ENCODE peak calls at places on chromosomes 3 and 15, in six cellular contexts. I, C, O, S, G and F are unnamed samples. For H3K36me3 and H3K9me3, the result is how much of the 10 kb centered on the place peaks cover.

GRCh38 chr3:165624761-165625160 is 212.5 kb downstream of the BCHE start:
- DNase-seq in G (peak), I (no peak), O (no peak), S (no peak), C (no peak), F (no peak)

GRCh38 chr3:149342413-149343340 is 9.2 kb upstream of the TM4SF18 start:
- DNase-seq in C (no peak), G (peak), O (no peak), I (no peak), S (no peak), F (no peak)

GRCh38 chr15:58398643-58399042 is 33.1 kb upstream of the LIPC start:
- DNase-seq in O (no peak), G (no peak), C (no peak), I (no peak), S (no peak), F (no peak)

GRCh38 chr3:13269711-13270378 is 150.3 kb downstream of the NUP210 start:
- DNase-seq in S (no peak), C (no peak), I (no peak), G (no peak), O (no peak), F (no peak)

GRCh38 chr15:44325568-44325967 is 37.0 kb downstream of the GOLM2 start:
- DNase-seq in I (no peak), G (no peak), C (no peak), O (no peak), S (no peak), F (no peak)

GRCh38 chr3:46693897-46694235 is 387 bp upstream of the ALS2CL start:
- DNase-seq in S (peak), G (no peak), I (peak), C (no peak), O (no peak), F (peak)

GRCh38 chr3:10815487-10815886 is 541 bp upstream of the SLC6A11 start:
- DNase-seq in G (no peak), C (no peak), O (no peak), I (no peak), S (no peak), F (no peak)

GRCh38 chr3:188097786-188098185 is 56.2 kb upstream of the LPP start:
- DNase-seq in I (no peak), O (no peak), S (no peak), G (no peak), C (no peak), F (no peak)

GRCh38 chr3:136802481-136802996 is 16.4 kb upstream of the SLC35G2 start:
- DNase-seq in O (no peak), I (no peak), G (peak), S (no peak), C (no peak), F (no peak)

GRCh38 chr15:81000144-81000625 is 538 bp upstream of the TLNRD1 start:
- DNase-seq in I (no peak), C (no peak), O (no peak), S (peak), G (no peak), F (no peak)

GRCh38 chr3:172522871-172523818 is at the start of gene TNFSF10:
- DNase-seq in O (peak), C (peak), S (peak), G (peak), I (peak), F (peak)

GRCh38 chr3:65902304-65902793 is 136.4 kb downstream of the MAGI1 start:
- DNase-seq in G (no peak), C (no peak), S (no peak), I (peak), O (no peak), F (no peak)

GRCh38 chr3:65664436-65664835 is 374.3 kb downstream of the MAGI1 start:
- DNase-seq in G (no peak), O (no peak), I (no peak), S (no peak), C (no peak), F (no peak)

GRCh38 chr3:4824948-4825325 is 154.3 kb upstream of the BHLHE40 start:
- DNase-seq in S (no peak), G (peak), O (no peak), C (no peak), I (peak), F (no peak)

GRCh38 chr3:100040846-100041245 is 73.5 kb downstream of the FILIP1L start:
- DNase-seq in C (no peak), G (peak), I (no peak), O (no peak), S (no peak), F (no peak)

GRCh38 chr15:48285329-48286214 is 45.7 kb upstream of the DUT start:
- DNase-seq in C (no peak), S (peak), G (peak), I (peak), O (peak), F (peak)

GRCh38 chr3:146503459-146504202 is 34.3 kb upstream of the PLSCR2 start:
- DNase-seq in G (peak), I (no peak), S (no peak), C (no peak), O (no peak), F (no peak)

GRCh38 chr15:31557899-31558298 is 231.3 kb downstream of the KLF13 start:
- DNase-seq in S (no peak), O (no peak), G (no peak), I (no peak), C (no peak), F (no peak)

GRCh38 chr15:34055868-34056595 is 17.0 kb upstream of the AVEN start:
- DNase-seq in O (no peak), G (peak), S (no peak), I (no peak), C (no peak), F (no peak)

GRCh38 chr15:68719051-68719450 is 101.6 kb downstream of the ANP32A start:
- DNase-seq in O (no peak), G (no peak), C (no peak), I (no peak), S (no peak), F (no peak)

GRCh38 chr3:192772495-192772894 is 45.2 kb upstream of the FGF12 start:
- DNase-seq in I (peak), O (no peak), G (peak), S (no peak), C (peak), F (peak)

DNA sequence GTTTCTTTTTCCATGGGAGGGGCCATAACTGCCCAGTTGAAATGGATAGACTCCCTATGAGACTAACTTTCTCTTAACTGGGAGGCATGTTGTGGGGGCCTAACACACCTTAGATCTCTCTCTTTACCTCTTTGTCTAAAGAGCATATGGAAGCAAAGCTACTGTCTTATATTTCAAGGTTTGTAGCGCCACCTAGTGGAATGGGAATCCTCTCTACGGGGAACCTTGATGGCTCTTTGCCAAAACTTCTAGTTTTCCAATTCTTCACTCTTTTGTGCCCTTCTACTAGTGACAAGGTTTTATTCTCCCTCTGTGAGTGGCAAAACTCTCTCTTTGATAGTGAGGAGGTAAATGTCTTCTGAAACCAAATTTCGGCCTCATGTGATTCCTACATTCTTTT is 1030.4 kb upstream of the CADM2 start:
- DNase-seq in I (peak), G (no peak), O (no peak), S (no peak), C (no peak), F (peak)
- TF ChIP-seq CTCF in I (peak), G (no peak), O (no peak), S (no peak), C (no peak), F (peak)

DNA sequence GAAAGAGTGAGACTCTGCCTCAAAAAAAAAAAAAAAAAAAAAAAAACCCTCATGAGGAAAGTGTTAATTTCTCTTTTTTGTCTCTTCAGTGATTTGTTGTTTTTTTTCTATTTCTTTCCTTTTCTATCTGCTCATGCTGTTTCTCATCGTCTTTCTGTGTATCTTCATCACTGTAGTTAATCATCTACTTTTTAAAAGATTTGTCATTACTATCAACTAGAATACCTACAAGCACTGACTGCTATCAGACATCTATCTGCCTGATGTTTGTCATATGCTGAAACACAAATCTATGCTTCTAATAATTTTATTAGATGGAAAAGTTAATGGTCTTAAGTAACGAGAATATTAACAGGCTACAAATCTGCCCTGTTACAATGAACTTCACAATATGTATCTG is 26.8 kb downstream of the CCDC14 start:
- DNase-seq in G (no peak), S (no peak), O (no peak), C (no peak), I (no peak), F (no peak)
- H3K36me3 ChIP-seq in G (under half), S (under half), O (under half), C (half or more), I (under half), F (under half)

DNA sequence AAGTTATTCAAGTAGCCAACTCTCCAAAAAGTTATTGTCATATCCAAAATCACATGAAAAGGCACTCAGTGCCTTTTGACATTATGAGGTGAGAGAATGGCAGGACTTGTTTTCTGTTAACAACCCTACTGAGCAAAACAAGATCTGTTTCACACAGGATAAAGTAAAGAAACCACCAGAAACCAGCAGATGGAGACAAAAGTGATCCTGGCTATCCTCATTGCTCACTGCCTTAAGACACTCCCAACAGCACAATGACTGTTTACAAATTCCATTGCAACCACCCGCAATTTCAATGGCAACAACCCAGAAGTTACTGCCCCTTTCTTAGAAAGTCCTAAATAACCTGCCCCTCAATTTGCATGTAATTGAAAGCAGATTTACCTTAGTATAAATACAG is 352.6 kb upstream of the NDN start:
- DNase-seq in O (no peak), I (no peak), C (no peak), S (no peak), G (no peak), F (no peak)
- H3K9me3 ChIP-seq in O (under half), I (half or more), C (under half), S (under half), G (under half), F (under half)

DNA sequence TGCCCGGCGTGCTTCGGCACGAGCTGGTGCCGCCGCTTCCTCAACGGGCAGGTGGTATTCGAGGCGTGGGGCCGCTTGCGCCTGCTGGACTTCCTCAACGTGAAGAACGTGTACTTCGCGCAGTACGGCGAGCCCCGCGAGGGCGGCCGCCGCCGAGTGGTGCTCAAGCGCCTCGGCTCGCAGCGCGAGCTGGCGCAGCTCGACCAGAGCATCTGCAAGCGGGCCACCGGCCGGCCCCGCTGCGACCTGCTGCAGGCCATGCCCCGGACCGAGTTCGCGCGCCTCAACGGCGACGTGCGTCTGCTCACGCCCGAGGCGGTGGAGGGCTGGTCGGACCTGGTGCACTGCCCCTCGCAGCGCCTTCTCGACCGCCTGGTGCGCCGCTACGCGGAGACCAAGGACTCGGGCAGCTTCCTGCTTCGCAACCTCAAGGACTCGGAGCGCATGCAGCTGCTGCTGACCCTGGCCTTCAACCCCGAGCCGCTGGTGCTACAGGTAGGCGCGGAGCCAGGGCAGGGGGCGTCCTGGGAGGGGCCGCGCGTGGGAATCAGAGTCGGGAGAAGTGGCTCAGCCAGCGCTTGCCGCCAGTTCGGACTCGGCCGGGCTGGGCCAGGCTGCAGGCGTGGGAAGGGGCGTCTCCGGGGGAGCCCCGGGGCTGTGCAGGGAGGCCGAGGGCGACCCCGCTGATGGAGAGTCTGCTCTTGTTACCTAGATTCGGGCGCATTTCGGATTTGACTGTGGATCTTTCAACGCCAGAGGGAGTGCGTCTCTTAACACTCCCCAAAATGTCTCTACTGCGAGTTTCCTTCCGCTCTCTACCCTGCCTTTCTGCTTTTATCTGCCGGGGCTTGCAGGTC is 1.1 kb downstream of the DIPK2A start:
- DNase-seq in G (peak), S (peak), O (peak), C (peak), I (peak), F (peak)
- TF ChIP-seq CTCF in G (peak), S (peak), O (no peak), C (peak), I (peak), F (peak)

GRCh38 chr3:48157215-48157840 is 30.9 kb downstream of the CDC25A start:
- DNase-seq in O (no peak), C (no peak), I (no peak), G (peak), S (no peak), F (no peak)
- H3K36me3 ChIP-seq in O (under half), C (under half), I (under half), G (under half), S (under half), F (under half)

DNA sequence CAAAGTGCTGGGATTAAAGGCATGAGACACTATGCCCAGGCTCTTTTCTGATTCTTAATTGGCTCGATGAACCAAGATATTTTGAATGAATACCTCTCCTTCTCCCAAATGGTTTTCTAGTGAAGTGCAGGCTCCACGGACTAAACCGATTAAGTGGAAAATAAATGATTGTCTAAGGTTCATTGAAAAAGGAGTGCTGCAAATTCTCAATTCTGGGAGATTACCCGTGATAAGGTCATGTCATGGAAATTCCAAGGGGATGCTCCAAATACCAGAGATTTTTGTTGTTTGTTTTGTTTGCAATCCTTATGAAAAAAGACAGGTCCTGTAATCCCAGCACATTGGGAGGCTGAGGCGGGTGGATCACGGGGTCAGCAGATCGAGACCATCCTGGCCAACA is 406.9 kb upstream of the TBL1XR1 start:
- DNase-seq in S (no peak), O (no peak), C (no peak), I (no peak), G (no peak), F (no peak)
- H3K9me3 ChIP-seq in S (under half), O (under half), C (under half), I (under half), G (under half), F (under half)

DNA sequence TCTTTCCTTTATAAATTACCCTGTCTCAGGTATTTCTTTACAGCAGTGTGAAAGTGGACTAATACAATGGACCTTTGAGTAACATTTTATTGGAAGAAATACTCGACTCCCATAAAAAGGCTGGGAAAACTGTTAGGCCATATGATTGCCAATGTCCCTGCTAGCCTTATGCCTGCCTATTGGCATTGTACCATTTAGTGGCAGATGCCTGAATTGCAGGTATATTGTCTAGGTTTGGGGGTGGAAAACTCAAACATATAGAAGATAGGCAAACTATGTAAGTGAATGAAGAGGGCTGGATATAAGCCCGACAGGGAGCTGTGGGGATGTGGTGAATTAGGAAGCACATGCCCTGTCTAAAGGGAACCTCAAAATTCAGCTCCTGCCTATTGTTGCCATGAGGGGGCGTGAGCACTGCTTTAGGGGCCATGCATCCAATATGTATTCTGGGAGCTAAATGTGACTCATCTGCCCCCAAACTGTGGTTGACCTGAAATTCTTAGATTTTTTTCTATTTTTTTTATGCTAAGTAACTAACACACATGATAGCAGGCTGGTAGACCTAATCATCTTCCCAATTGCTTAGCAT is 65.2 kb upstream of the TRA2B start:
- DNase-seq in S (no peak), C (no peak), I (peak), O (no peak), G (peak), F (no peak)
- TF ChIP-seq CTCF in S (no peak), C (peak), I (peak), O (no peak), G (peak), F (no peak)